ENCODE peak calls at places on chromosomes 12 and 14, in nine cellular contexts. D, R, G, J, K, U, A, Y and H are unnamed samples.

GRCh38 chr14:103115845-103116572 is 7.3 kb upstream of the TNFAIP2 start:
- DNase-seq in A (no peak), Y (no peak), J (no peak), K (no peak), D (no peak), G (no peak), U (no peak), R (no peak), H (no peak)

GRCh38 chr12:68016136-68016535 is 26.9 kb downstream of the IFNG-AS1 start:
- DNase-seq in U (no peak), K (no peak), G (no peak), R (no peak), A (no peak), D (no peak), J (no peak), Y (no peak), H (no peak)

GRCh38 chr12:109927622-109928021 is 27.5 kb downstream of the TCHP start:
- DNase-seq in D (peak), K (no peak), U (no peak), R (no peak), G (no peak), Y (no peak), A (peak), J (peak), H (peak)

GRCh38 chr14:103391048-103391447 is 5.8 kb downstream of the MARK3 start:
- DNase-seq in J (no peak), K (no peak), R (no peak), U (no peak), A (peak), G (no peak), Y (no peak), D (peak), H (no peak)

GRCh38 chr14:100617715-100618693 is 30.8 kb upstream of the BEGAIN start:
- DNase-seq in U (peak), G (no peak), J (no peak), A (no peak), Y (peak), D (no peak), R (no peak), K (peak), H (no peak)

GRCh38 chr12:31216479-31216878 is 109.5 kb downstream of the SINHCAF start:
- DNase-seq in G (no peak), J (no peak), R (no peak), D (no peak), A (no peak), Y (no peak), U (no peak), K (no peak), H (no peak)

GRCh38 chr14:31024577-31025334 is 693 bp upstream of the AP4S1 start:
- DNase-seq in K (no peak), U (no peak), D (peak), Y (no peak), J (no peak), G (no peak), R (no peak), A (no peak), H (no peak)

GRCh38 chr12:18906354-18906753 is 168.4 kb downstream of the CAPZA3 start:
- DNase-seq in J (no peak), D (no peak), R (no peak), G (no peak), K (no peak), A (no peak), U (no peak), Y (no peak), H (no peak)

GRCh38 chr12:24081581-24081980 is 132.1 kb upstream of the SOX5 start:
- DNase-seq in D (no peak), K (no peak), J (no peak), U (no peak), A (no peak), R (no peak), G (no peak), Y (no peak), H (no peak)

GRCh38 chr12:57765003-57765697 is 1.7 kb downstream of the CYP27B1 start:
- DNase-seq in J (peak), K (no peak), R (no peak), G (peak), D (peak), U (no peak), Y (no peak), A (peak), H (no peak)
- TF ChIP-seq POLR2A in J (no peak), K (no peak), R (peak), G (no peak), D (no peak), U (no peak), Y (no peak), A (peak), H (no peak)

GRCh38 chr12:49233842-49234526 is 30.9 kb upstream of the TUBA1C start:
- DNase-seq in U (peak), A (no peak), D (no peak), R (peak), Y (peak), J (peak), K (peak), G (no peak), H (no peak)
- TF ChIP-seq POLR2A in U (no peak), A (no peak), D (no peak), R (peak), Y (no peak), J (no peak), K (no peak), G (peak), H (no peak)

GRCh38 chr14:105095236-105095805 is 30.1 kb upstream of the GPR132 start:
- DNase-seq in J (no peak), U (no peak), A (no peak), R (no peak), K (no peak), Y (no peak), G (no peak), D (no peak), H (no peak)

GRCh38 chr14:105092912-105093425 is 27.7 kb upstream of the GPR132 start:
- DNase-seq in K (peak), D (peak), Y (peak), G (peak), U (no peak), A (peak), J (peak), R (no peak), H (peak)

GRCh38 chr14:105094193-105094907 is 29.1 kb upstream of the GPR132 start:
- DNase-seq in J (no peak), K (peak), A (no peak), Y (peak), G (no peak), U (no peak), D (no peak), R (no peak), H (no peak)

GRCh38 chr14:105092124-105092911 is 27.1 kb upstream of the GPR132 start:
- DNase-seq in R (no peak), D (no peak), K (peak), U (no peak), J (peak), Y (peak), G (no peak), A (peak), H (peak)

DNA sequence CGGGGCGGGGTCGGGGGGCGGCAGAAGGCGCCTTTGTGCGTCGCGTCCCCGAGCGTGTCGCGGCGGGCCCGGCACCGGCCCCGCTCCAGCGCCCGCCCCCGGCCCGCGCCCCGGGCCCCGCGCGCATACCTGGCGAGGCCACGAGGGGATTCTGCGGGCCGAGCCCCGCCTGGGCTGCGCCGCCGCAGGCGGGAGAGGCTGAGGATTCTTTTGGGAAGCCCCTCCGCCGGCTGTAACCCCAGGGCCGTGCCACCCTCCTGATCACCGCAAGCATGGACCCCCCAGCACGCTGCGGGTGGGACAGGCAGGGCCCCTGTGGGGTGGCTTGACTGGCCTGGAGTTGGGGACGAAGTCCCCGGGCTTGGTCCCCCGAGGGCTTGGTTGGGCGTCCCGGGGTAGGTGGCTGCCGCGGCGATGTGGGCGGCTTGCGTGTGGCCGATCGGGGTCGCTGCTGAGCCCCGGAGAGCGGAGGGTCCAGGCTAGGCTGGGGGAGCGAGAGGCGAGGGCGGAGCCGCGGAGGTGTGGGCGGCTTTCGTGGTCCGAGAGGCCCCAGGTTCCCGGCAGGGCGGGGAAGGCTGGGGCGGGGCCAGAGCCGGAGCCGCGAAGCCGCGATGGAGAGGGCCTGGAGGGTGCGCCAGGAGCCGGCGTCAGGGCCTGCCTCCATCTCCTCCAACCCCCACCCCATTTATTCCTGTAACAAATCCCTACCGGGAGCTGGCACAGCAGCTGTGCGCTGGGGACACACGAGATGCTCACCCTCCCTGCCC is 28.4 kb upstream of the GPR132 start:
- DNase-seq in D (peak), U (no peak), R (peak), A (peak), K (peak), G (peak), J (peak), Y (peak), H (peak)
- TF ChIP-seq POLR2A in D (no peak), U (no peak), R (peak), A (peak), K (peak), G (no peak), J (no peak), Y (no peak), H (peak)

GRCh38 chr14:37114039-37114438 is 58.4 kb downstream of the SLC25A21 start:
- DNase-seq in J (no peak), D (no peak), K (no peak), Y (no peak), A (no peak), G (no peak), R (no peak), U (no peak), H (no peak)
- TF ChIP-seq POLR2A in J (no peak), D (no peak), K (no peak), Y (no peak), A (no peak), G (no peak), R (no peak), U (no peak), H (no peak)

GRCh38 chr12:6827437-6827894 is 741 bp upstream of the P3H3 start:
- DNase-seq in U (peak), G (no peak), A (peak), J (peak), D (peak), R (no peak), K (peak), Y (peak), H (peak)

GRCh38 chr12:6827982-6828670 is at the start of gene P3H3:
- DNase-seq in J (no peak), A (peak), Y (peak), G (no peak), K (peak), R (no peak), U (no peak), D (peak), H (peak)

GRCh38 chr12:6829532-6830220 is 1.5 kb downstream of the P3H3 start:
- DNase-seq in Y (peak), D (peak), R (no peak), K (no peak), U (no peak), J (no peak), A (peak), G (no peak), H (no peak)

GRCh38 chr12:6830286-6830892 is 2.2 kb downstream of the P3H3 start:
- DNase-seq in K (no peak), Y (peak), A (no peak), G (no peak), R (no peak), U (no peak), J (no peak), D (no peak), H (no peak)

DNA sequence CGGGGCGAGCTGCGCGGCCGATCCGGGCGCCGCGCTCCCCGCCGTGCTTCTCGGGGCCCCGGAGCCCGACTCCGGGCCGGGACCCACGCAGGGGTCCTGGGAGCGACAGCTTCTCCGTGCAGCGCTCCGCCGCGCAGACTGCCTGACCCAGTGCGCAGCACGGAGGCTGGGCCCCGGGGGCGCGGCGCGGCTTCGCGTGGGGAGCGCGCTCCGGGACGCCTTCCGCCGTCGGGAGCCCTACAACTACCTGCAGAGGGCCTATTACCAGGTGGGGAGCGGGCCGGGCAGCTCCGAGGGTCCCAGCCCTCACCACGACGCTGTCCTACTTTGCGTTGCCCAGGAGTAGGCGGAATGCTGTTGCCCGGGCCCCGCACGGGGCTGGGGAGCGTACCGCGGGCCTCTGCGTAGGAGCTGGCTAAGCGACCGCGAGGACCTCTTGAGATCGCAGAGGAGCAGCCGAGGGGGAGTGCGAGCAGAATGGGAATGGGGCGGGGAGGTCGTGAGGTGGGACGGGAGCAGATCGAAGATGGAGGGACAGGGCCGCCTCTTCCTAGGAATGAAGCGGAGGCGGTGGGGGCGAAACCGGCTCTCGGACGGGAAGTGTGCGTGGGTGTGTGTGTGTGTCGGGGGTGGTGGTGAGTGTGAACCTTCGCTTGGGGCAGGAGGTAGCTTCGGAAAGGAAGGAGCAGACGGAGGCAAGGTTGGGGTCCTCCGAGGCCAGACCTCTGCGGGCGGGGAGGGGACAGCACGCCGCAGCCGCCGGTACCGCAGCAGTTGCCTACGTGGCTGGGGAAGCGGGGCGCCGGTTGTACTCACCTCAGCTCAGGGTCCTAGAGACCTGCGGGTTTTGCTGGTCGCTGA is 694 bp downstream of the P3H3 start:
- DNase-seq in A (no peak), J (peak), G (no peak), K (peak), Y (peak), U (no peak), D (no peak), R (no peak), H (peak)
- TF ChIP-seq POLR2A in A (no peak), J (no peak), G (no peak), K (peak), Y (no peak), U (peak), D (peak), R (peak), H (peak)

GRCh38 chr12:46445093-46445492 is 72.5 kb upstream of the SLC38A2 start:
- DNase-seq in A (no peak), Y (no peak), G (no peak), J (no peak), U (no peak), K (no peak), R (no peak), D (peak), H (no peak)

GRCh38 chr12:46443594-46444263 is 71.2 kb upstream of the SLC38A2 start:
- DNase-seq in Y (no peak), J (no peak), A (no peak), D (no peak), K (no peak), R (no peak), U (no peak), G (no peak), H (no peak)

GRCh38 chr12:46446645-46447044 is 74.1 kb upstream of the SLC38A2 start:
- DNase-seq in U (no peak), K (no peak), G (no peak), A (no peak), J (no peak), R (no peak), Y (no peak), D (peak), H (no peak)

GRCh38 chr12:46442723-46443122 is 70.2 kb upstream of the SLC38A2 start:
- DNase-seq in A (no peak), U (no peak), J (no peak), G (no peak), R (no peak), D (no peak), K (no peak), Y (no peak), H (no peak)

GRCh38 chr12:46445551-46446235 is 73.1 kb upstream of the SLC38A2 start:
- DNase-seq in R (no peak), G (no peak), A (no peak), U (no peak), K (no peak), J (no peak), Y (no peak), D (peak), H (no peak)
- TF ChIP-seq POLR2A in R (no peak), G (no peak), A (no peak), U (no peak), K (no peak), J (no peak), Y (no peak), D (peak), H (no peak)

DNA sequence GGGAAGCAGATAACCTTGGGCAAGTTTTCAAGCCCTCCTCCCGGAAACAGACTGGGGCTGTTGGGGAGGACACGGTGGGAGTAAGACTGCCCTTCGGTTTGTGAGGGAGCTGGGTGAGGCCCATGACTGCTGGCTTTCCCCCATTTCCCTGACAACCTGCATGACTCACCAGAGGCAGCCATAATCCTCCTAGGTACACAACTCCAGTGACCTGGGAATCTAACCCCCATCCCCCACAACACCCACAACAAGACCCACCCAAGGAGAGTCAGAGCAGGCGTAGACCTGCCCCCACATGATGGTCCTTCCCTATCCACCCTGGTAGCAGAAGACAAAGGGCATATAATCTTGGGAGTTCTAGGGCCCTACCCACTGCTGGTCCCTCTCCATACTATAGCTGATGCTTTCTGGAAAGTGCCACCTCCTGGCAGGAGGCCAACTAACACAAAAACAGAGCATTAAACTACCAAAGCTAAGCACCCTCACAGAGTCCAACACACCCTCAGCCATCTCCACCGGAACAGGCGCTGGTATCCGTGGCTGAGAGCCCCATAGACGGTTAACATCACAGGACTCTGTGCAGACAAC is 14.8 kb downstream of the DDX24 start:
- DNase-seq in G (no peak), U (no peak), A (no peak), R (no peak), K (no peak), Y (no peak), J (no peak), D (no peak), H (no peak)
- TF ChIP-seq POLR2A in G (no peak), U (no peak), A (no peak), R (no peak), K (no peak), Y (no peak), J (no peak), D (no peak), H (no peak)

DNA sequence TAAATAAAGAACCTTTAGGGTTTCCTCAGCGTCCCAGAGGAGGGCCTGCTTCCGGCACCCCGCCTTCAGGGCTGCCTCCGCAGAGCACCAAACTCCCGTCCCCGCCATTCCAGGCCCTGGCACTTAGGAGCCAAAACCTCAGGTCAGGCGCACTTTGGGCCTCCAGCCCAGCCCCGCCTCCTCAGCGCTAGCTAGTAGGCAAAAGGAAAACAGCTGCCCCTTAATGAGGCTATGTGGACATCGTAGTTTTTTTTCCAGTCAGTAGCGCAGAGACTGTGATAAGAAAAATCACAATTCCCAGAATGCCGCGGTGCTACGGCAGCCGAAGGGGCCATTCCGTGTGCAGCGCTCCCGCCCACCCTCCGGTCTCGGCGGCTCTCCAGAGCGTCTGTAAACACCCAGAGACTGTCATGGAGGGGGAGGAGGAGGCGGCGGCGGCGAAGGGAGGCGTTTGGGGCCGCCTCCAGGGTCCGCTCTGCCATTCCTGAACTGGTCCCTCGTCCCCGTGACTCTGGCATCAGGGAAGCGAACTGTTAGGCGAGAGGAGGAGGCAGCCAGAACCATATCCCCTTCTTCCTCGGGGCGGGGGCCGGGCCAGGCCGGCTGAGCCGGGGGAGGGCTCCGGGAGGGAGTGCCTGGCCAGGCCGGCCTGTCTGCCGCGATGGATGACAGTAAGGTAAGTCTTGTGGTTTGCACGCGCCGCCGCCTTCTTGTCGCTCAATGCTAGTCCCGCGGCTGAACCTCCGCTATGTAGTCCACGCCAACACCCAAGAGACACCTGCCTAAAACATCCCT is at the start of gene CREBL2:
- DNase-seq in D (peak), R (peak), J (peak), U (peak), K (peak), Y (peak), G (peak), A (peak), H (peak)
- TF ChIP-seq POLR2A in D (peak), R (peak), J (no peak), U (peak), K (peak), Y (no peak), G (peak), A (peak), H (peak)